ENCODE peak calls at places on chromosomes 13 and 19, in ten cellular contexts. N is heart right ventricle; D is IMR-90; A is heart left ventricle; H is cardiac muscle cell; P is tibial nerve; S is RWPE2; F is CD8-positive, alpha-beta memory T cell; T is psoas muscle; I is breast epithelium. U is an unnamed sample.
A peak's percentile ranks its signal among the peaks of the same experiment; 100 is the strongest.

GRCh38 chr19:3968556-3969434 is 2.1 kb downstream of the DAPK3 start:
- DNase-seq in S (peak; percentile 89), F (no peak), N (peak; percentile 85), T (peak; percentile 84), I (peak; percentile 88), P (peak; percentile 79), D (peak; percentile 100), A (peak; percentile 94), H (peak; percentile 100), U (peak; percentile 81)

GRCh38 chr19:39759457-39760184 is 19.0 kb upstream of the LEUTX start:
- DNase-seq in P (no peak), D (no peak), S (no peak), A (no peak), I (no peak), N (no peak), H (no peak), T (no peak), F (no peak), U (no peak)

GRCh38 chr13:51894239-51894638 is 32.5 kb downstream of the CCDC70 start:
- DNase-seq in P (no peak), H (no peak), T (no peak), S (no peak), I (no peak), D (no peak), F (no peak), N (no peak), A (no peak), U (no peak)

GRCh38 chr19:8505680-8506401 is 3.4 kb upstream of the PRAM1 start:
- DNase-seq in F (peak; percentile 47), T (peak; percentile 82), N (peak; percentile 86), H (peak; percentile 74), D (peak; percentile 49), A (peak; percentile 81), S (no peak), I (peak; percentile 81), P (peak; percentile 68), U (peak; percentile 88)

GRCh38 chr19:47613165-47614146 is 4.5 kb downstream of the BICRA start:
- DNase-seq in F (no peak), D (peak; percentile 70), N (no peak), S (no peak), I (no peak), T (no peak), P (no peak), A (no peak), H (peak; percentile 77), U (no peak)

GRCh38 chr13:89694471-89694870 is 1653.0 kb upstream of the MIR17HG start:
- DNase-seq in T (no peak), H (no peak), A (no peak), D (no peak), I (no peak), S (no peak), P (no peak), F (no peak), N (no peak), U (no peak)

GRCh38 chr19:3184847-3185481 is 766 bp upstream of the NCLN start:
- DNase-seq in T (peak; percentile 73), D (no peak), F (peak; percentile 59), P (peak; percentile 51), N (peak; percentile 65), S (no peak), H (peak; percentile 80), A (peak; percentile 76), I (no peak), U (peak; percentile 86)

GRCh38 chr13:46983881-46984280 is 87.0 kb upstream of the HTR2A start:
- DNase-seq in T (no peak), N (no peak), F (no peak), A (no peak), H (no peak), S (no peak), P (no peak), D (peak; percentile 76), I (no peak), U (no peak)

GRCh38 chr19:48635263-48635965 is 1.8 kb downstream of the DBP start:
- DNase-seq in I (peak; percentile 83), D (no peak), H (peak; percentile 52), P (peak; percentile 70), A (peak; percentile 85), N (peak; percentile 76), F (peak; percentile 67), S (no peak), T (peak; percentile 80), U (peak; percentile 78)

GRCh38 chr19:48633148-48634035 is 3.8 kb downstream of the DBP start:
- DNase-seq in N (no peak), A (no peak), H (no peak), T (no peak), S (no peak), P (no peak), I (no peak), D (no peak), F (no peak), U (no peak)

GRCh38 chr19:48632692-48633147 is 4.5 kb downstream of the DBP start:
- DNase-seq in H (no peak), A (no peak), F (no peak), S (no peak), N (no peak), I (no peak), D (peak; percentile 53), T (no peak), P (no peak), U (no peak)

GRCh38 chr19:48634424-48635262 is 2.5 kb downstream of the DBP start:
- DNase-seq in F (peak; percentile 84), A (peak; percentile 98), S (peak; percentile 96), N (peak; percentile 97), H (peak; percentile 99), I (peak; percentile 98), P (peak; percentile 98), D (peak; percentile 92), T (peak; percentile 98), U (peak; percentile 98)

DNA sequence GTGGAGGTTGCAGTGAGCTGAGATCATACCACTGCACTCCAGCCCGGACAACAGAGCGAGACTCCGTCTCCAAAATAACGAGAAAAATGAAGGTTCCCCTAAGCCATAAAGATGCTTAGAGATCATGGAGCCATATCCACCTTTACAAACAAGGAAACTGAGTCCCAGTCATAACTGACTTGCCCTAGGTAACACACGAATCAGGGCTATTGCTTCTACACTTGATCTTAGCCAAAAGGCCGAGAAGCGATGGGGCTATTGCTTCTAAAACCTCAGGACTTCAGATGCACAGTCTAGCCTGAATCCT is 3.2 kb downstream of the DBP start:
- DNase-seq in D (no peak), A (no peak), T (no peak), I (no peak), H (no peak), S (no peak), F (no peak), N (no peak), P (no peak), U (no peak)
- H3K27ac ChIP-seq in D (peak overlapping the region; percentile 83), A (peak overlapping the region; percentile 98), T (peak overlapping the region; percentile 97), I (peak overlapping the region; percentile 99), H (no peak overlapping the region), S (peak overlapping the region; percentile 90), F (peak overlapping the region; percentile 66), N (peak overlapping the region; percentile 97), P (peak overlapping the region; percentile 99), U (peak overlapping the region; percentile 96)

DNA sequence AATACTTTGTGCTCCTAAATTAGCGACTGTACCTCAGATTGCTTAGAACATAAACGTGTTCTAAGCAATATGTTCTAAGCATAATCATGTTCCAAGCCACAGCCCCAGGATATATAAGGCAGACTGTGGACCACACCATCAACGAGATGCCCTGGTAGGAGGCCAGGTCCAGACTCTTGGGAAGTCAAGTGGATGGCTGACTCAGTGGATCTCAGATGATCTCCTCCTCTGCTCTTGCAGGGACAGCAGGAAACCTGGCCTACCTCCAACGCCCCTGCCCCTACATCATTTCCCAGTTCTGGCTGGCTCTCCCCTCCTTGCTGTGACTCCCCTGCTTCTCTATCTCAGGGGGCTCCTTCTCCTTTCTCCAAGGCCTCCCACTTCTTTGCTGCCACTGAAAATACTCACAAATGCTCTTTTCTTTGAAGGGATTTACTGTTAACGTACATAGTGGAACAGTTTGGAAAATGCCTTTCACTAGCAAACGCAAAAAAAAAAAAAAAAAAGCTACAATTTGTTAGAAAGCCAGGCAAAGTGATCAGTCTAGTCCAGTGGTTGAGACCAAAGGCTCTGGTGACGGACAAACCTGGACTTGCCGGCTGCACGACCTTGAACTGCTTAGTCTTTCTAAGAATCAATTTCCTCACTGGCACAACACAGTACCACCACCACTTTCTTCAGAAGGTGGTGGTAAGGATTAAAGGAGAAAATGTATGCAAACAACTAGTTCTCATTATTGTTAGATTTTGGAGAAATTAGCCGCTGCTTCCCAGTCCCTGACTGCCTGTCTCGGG is 3.0 kb downstream of the TMTC4 start:
- DNase-seq in A (no peak), N (no peak), S (no peak), D (no peak), P (no peak), I (no peak), H (no peak), T (no peak), F (no peak), U (no peak)
- H3K4me1 ChIP-seq in A (peaks cover 8% of the 10 kb centered on the region), N (peaks cover 22% of the 10 kb centered on the region), S (no peaks in the 10 kb centered on the region), D (peaks cover 12% of the 10 kb centered on the region), P (peaks cover 20% of the 10 kb centered on the region), I (peaks cover 5% of the 10 kb centered on the region), H (peaks cover 7% of the 10 kb centered on the region), T (peaks cover 5% of the 10 kb centered on the region), F (peaks cover 17% of the 10 kb centered on the region), U (peaks cover 17% of the 10 kb centered on the region)

GRCh38 chr19:35296644-35297514 is 4.9 kb downstream of the MAG start:
- DNase-seq in P (no peak), I (no peak), T (no peak), S (no peak), N (no peak), D (no peak), F (no peak), H (no peak), A (no peak), U (no peak)

GRCh38 chr19:35294859-35295258 is 2.9 kb downstream of the MAG start:
- DNase-seq in D (no peak), I (no peak), H (no peak), P (no peak), A (no peak), T (no peak), F (no peak), N (no peak), S (no peak), U (no peak)

GRCh38 chr19:35294328-35294727 is 2.4 kb downstream of the MAG start:
- DNase-seq in N (no peak), F (no peak), H (no peak), S (no peak), I (no peak), A (no peak), T (no peak), D (no peak), P (no peak), U (no peak)

GRCh38 chr19:35295792-35296462 is 4.0 kb downstream of the MAG start:
- DNase-seq in I (no peak), A (no peak), S (no peak), T (no peak), N (no peak), H (no peak), P (no peak), F (no peak), D (no peak), U (no peak)

GRCh38 chr19:35295453-35295791 is 3.5 kb downstream of the MAG start:
- DNase-seq in T (no peak), A (no peak), S (no peak), I (no peak), H (no peak), P (no peak), N (no peak), F (no peak), D (no peak), U (no peak)
- H3K27me3 ChIP-seq in T (peaks cover 7% of the 10 kb centered on the region), A (peaks cover 18% of the 10 kb centered on the region), S (peaks cover 43% of the 10 kb centered on the region), I (peaks cover 11% of the 10 kb centered on the region), H (no peaks in the 10 kb centered on the region), P (peaks cover 69% of the 10 kb centered on the region), N (peaks cover 71% of the 10 kb centered on the region), F (no peaks in the 10 kb centered on the region), D (peaks cover 21% of the 10 kb centered on the region), U (peaks cover 14% of the 10 kb centered on the region)

DNA sequence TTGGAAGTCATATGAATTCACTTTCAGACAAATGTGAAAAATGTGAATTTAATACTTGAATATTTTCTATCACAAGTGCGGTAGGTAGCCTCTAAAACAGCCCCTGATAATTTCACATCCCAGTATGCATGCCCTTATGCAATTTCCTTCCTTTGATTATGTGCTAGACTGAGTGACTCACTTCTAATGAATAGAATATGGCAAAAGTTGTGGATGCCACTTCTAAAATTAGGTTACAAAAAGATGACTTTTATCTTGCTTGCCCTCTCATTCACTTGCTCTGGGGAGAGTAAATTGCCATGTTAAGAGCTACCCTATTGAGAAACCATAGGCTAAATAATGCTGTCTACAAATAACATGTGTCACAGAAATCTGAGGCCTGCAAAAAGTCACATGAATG is 402.5 kb upstream of the PCDH9 start:
- DNase-seq in I (no peak), H (no peak), S (no peak), D (peak; percentile 16), P (no peak), A (no peak), N (no peak), T (no peak), F (no peak), U (no peak)
- H3K27ac ChIP-seq in I (no peak overlapping the region), H (no peak overlapping the region), S (no peak overlapping the region), D (no peak overlapping the region), P (no peak overlapping the region), A (no peak overlapping the region), N (no peak overlapping the region), T (no peak overlapping the region), F (no peak overlapping the region), U (no peak overlapping the region)